ENCODE peak calls at places on chromosomes 4 and X, in six cellular contexts. J is heart left ventricle, H is HFFc6, D is activated B cell treated with CpG ODN at 0.5 μM for 24 hours, C is transverse colon, O is nephron progenitor cell. N is an unnamed sample.

GRCh38 chr4:96599752-96600151 is 759.9 kb downstream of the PDHA2 start:
- DNase-seq in J (no peak), H (no peak), D (no peak), C (no peak), O (no peak), N (no peak)

GRCh38 chr4:15147709-15148651 is 145.7 kb downstream of the CPEB2 start:
- DNase-seq in J (no peak), H (no peak), D (no peak), C (no peak), O (no peak), N (no peak)

GRCh38 chr4:20528508-20528907 is 171.8 kb upstream of the PACRGL start:
- DNase-seq in J (no peak), H (no peak), D (no peak), C (no peak), O (no peak), N (no peak)

GRCh38 chr4:74473155-74473811 is 28.3 kb downstream of the AREG start:
- DNase-seq in J (no peak), H (peak), D (no peak), C (no peak), O (no peak), N (peak)

GRCh38 chrX:136147320-136147901 is at the start of gene FHL1:
- DNase-seq in J (peak), H (no peak), D (peak), C (peak), O (peak), N (no peak)

GRCh38 chr4:132683957-132684356 is 465.1 kb upstream of the PCDH10 start:
- DNase-seq in J (no peak), H (no peak), D (no peak), C (no peak), O (peak), N (no peak)

GRCh38 chr4:95181446-95182306 is 367.1 kb downstream of the UNC5C start:
- DNase-seq in J (no peak), H (no peak), D (no peak), C (no peak), O (peak), N (no peak)

GRCh38 chrX:137166591-137166990 is 132.8 kb upstream of the GPR101 start:
- DNase-seq in J (no peak), H (no peak), D (no peak), C (no peak), O (peak), N (peak)

GRCh38 chr4:152643153-152644035 is 36.4 kb downstream of the TMEM154 start:
- DNase-seq in J (peak), H (no peak), D (peak), C (peak), O (no peak), N (no peak)

GRCh38 chr4:161359491-161359890 is 804.3 kb downstream of the FSTL5 start:
- DNase-seq in J (no peak), H (no peak), D (no peak), C (no peak), O (no peak), N (no peak)

GRCh38 chrX:10884246-10884645 is 226.9 kb upstream of the HCCS start:
- DNase-seq in J (no peak), H (no peak), D (no peak), C (no peak), O (no peak), N (no peak)

GRCh38 chr4:88660446-88661294 is 37.0 kb downstream of the NAP1L5 start:
- DNase-seq in J (no peak), H (peak), D (no peak), C (peak), O (no peak), N (no peak)

GRCh38 chr4:123924536-123924935 is 527.9 kb downstream of the SPRY1 start:
- DNase-seq in J (no peak), H (no peak), D (no peak), C (no peak), O (no peak), N (no peak)

GRCh38 chr4:3407171-3407771 is 34.5 kb upstream of the HGFAC start:
- DNase-seq in J (peak), H (no peak), D (no peak), C (no peak), O (no peak), N (no peak)

GRCh38 chr4:15438939-15439524 is 11.2 kb downstream of the C1QTNF7 start:
- DNase-seq in J (no peak), H (peak), D (no peak), C (no peak), O (no peak), N (no peak)

GRCh38 chr4:104815593-104816156 is 321.0 kb upstream of the CXXC4 start:
- DNase-seq in J (no peak), H (no peak), D (no peak), C (no peak), O (no peak), N (no peak)

GRCh38 chr4:141075553-141075952 is 57.7 kb downstream of the RNF150 start:
- DNase-seq in J (no peak), H (no peak), D (no peak), C (no peak), O (no peak), N (no peak)

GRCh38 chrX:72280210-72280882 is 3.3 kb upstream of the RPS4X start:
- DNase-seq in J (no peak), H (peak), D (no peak), C (no peak), O (peak), N (no peak)

GRCh38 chrX:138754861-138755260 is 43.3 kb upstream of the FGF13 start:
- DNase-seq in J (no peak), H (no peak), D (no peak), C (no peak), O (no peak), N (no peak)

GRCh38 chrX:138759217-138759943 is 47.9 kb upstream of the FGF13 start:
- DNase-seq in J (no peak), H (no peak), D (no peak), C (no peak), O (no peak), N (no peak)

GRCh38 chrX:138761380-138761779 is 49.9 kb upstream of the FGF13 start:
- DNase-seq in J (no peak), H (no peak), D (no peak), C (no peak), O (no peak), N (no peak)

DNA sequence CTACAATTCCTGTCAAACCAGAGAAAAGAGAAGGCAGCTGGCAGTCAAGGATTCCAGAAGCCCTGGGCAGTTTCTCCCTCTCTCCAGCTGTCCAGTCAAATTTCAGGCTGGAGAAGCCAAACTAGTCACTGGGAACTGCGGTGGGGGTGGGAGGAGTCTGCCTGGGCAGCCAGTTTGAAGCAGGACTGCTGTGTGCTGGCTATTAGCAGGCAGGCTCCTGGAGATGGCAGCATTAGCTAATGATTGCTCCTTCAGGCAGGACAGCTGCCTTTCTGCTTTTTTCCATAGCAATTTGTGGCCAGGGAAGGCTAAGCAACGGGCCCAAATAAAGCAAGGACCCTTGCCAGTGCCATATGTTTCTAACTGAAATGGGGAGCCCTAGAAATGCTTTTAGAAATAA is 44.7 kb upstream of the FGF13 start:
- DNase-seq in J (peak), H (no peak), D (no peak), C (no peak), O (peak), N (peak)
- TF ChIP-seq CTCF in J (peak), H (no peak), D (no peak), C (no peak), O (peak), N (no peak)

DNA sequence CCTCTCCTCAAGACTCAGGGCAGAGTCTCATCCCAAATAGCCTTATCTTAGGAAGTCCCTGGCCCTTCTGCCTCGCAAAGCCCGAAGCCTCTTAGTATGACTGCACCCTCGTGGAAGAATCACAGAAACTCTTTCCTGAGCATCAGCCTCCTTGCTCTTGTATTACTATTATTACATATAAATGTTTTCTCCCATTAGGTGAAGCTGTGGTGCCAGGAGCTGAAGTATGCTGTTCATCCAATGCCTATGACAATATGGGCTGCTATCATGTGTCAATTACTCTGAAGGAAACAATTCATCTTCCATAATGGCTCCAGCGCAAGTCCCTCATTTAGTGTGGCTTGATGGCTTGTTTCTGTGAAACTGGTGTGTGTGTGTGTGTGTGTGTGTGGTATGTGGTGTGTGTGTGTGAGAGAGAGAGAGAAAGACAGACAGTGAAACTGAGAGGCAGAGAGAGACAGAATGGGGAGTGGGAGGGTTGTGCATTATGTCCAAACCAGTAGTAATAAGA is 230.7 kb downstream of the MGST2 start:
- DNase-seq in J (no peak), H (no peak), D (no peak), C (no peak), O (no peak), N (no peak)
- TF ChIP-seq CTCF in J (no peak), H (no peak), D (no peak), C (no peak), O (no peak), N (no peak)

GRCh38 chrX:121254336-121254735 is 206.9 kb downstream of the GLUD2 start:
- DNase-seq in J (no peak), H (no peak), D (no peak), C (no peak), O (no peak), N (peak)
- TF ChIP-seq CTCF in J (no peak), H (no peak), D (no peak), C (no peak), O (no peak), N (no peak)

GRCh38 chr4:48340276-48340904 is 939 bp upstream of the SLAIN2 start:
- DNase-seq in J (no peak), H (peak), D (no peak), C (peak), O (no peak), N (no peak)

GRCh38 chr4:48342559-48342878 is 1.2 kb downstream of the SLAIN2 start:
- DNase-seq in J (no peak), H (no peak), D (no peak), C (no peak), O (no peak), N (no peak)

GRCh38 chr4:48341776-48342558 is 638 bp downstream of the SLAIN2 start:
- DNase-seq in J (peak), H (no peak), D (no peak), C (peak), O (peak), N (peak)

GRCh38 chr4:48339642-48340041 is 1.7 kb upstream of the SLAIN2 start:
- DNase-seq in J (no peak), H (no peak), D (no peak), C (no peak), O (no peak), N (no peak)

DNA sequence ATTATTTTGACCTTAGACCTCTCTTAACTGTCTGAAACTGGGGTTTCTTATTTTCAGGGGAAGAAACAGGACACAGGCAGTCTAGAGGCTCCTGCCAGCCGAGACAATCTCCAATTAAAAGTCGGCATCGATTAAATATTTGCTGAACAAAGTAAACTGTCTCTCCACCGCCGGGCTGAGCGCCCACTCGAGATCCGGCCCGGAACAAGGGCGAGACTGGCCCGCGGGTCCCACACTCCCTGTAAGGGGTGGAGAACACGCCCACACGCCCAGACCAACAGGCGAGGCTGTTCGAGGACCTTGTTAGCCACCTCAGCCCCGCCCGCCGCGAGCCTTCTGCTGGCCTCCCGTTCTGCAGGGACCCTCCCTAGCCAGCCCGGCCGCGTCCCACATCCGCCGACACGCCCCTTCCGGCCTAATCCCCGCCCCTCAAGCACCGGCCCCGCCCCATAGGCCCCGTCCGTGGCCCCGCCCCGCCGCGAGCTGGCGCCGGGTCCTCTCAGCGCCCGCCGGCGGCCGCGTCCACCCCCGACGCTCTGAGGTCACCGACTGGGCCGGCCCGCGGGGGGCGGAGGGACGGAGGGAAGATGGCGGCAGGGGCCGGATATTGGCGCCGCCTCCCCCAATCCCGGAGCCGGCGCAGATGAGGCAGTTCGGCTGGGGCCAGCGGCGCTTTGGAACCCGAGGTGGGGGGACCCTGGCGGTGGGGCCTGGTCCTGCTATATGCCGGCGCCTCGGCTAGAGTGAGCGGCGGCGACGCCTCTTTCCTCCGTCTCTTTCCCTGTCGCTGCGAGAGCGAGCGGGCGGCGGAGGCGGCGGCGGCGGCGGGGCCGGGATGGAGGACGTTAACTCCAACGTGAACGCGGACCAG is at the start of gene SLAIN2:
- DNase-seq in J (peak), H (peak), D (peak), C (peak), O (peak), N (peak)
- TF ChIP-seq CTCF in J (no peak), H (peak), D (no peak), C (peak), O (peak), N (no peak)

GRCh38 chrX:68936186-68936585 is 107.4 kb downstream of the EFNB1 start:
- DNase-seq in J (no peak), H (no peak), D (no peak), C (peak), O (no peak), N (no peak)

GRCh38 chrX:68936608-68937007 is 107.8 kb downstream of the EFNB1 start:
- DNase-seq in J (no peak), H (peak), D (no peak), C (peak), O (no peak), N (no peak)

GRCh38 chrX:68935362-68935761 is 106.5 kb downstream of the EFNB1 start:
- DNase-seq in J (no peak), H (no peak), D (no peak), C (peak), O (no peak), N (no peak)

GRCh38 chrX:68934421-68934820 is 105.6 kb downstream of the EFNB1 start:
- DNase-seq in J (no peak), H (no peak), D (no peak), C (peak), O (no peak), N (no peak)

DNA sequence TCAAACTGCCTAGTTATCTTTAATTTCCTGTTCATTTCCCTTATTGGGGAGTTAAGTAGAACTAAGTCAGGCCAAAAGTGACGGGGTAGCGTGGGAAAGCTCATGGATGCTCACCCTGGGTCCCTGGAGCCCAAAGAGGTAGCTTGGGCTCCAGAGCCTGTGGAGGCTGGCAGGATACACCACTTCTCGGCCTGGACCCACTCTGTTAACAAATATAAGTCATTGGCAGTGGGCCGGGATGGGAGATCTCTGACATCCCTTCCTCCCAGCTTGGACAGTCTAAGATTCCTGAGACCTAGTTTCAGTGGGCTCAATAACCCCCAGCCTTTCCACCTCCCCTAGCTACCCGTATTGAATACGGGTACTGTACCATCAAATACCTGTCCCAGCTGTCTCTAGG is 106.1 kb downstream of the EFNB1 start:
- DNase-seq in J (no peak), H (no peak), D (no peak), C (peak), O (no peak), N (no peak)
- TF ChIP-seq CTCF in J (no peak), H (no peak), D (no peak), C (no peak), O (no peak), N (no peak)

DNA sequence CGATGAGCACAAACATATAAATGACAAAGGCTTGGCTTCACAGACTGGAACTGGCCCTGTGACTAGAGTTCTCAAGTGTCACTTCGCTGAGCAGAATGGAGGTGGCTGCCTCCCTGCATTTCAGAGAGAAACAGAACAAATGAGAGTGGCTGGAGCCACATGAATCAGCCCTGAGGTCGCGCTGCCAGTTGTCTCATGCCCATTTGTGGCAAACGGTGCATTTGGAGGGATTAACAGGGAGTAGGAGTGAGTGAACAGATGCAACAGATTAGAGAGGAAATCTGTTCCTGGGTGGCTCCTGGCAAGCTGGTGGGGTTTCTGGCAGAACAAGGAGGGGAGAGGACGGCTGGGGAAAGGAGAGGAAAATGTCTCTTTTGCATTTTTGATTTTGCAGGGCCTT is 57.2 kb upstream of the STIM2 start:
- DNase-seq in J (no peak), H (peak), D (no peak), C (no peak), O (peak), N (no peak)
- TF ChIP-seq CTCF in J (no peak), H (no peak), D (no peak), C (no peak), O (no peak), N (no peak)

GRCh38 chrX:50684871-50685270 is 129.1 kb downstream of the SHROOM4 start:
- DNase-seq in J (no peak), H (no peak), D (no peak), C (no peak), O (no peak), N (no peak)

GRCh38 chrX:50677789-50678188 is 136.2 kb downstream of the SHROOM4 start:
- DNase-seq in J (no peak), H (no peak), D (no peak), C (no peak), O (no peak), N (no peak)

GRCh38 chrX:50680990-50681389 is 133.0 kb downstream of the SHROOM4 start:
- DNase-seq in J (no peak), H (no peak), D (no peak), C (no peak), O (peak), N (peak)
- TF ChIP-seq CTCF in J (peak), H (no peak), D (no peak), C (no peak), O (peak), N (no peak)

N was measured in Calu3.